ENCODE peak calls at places on chromosomes 1 and 21, in nine cellular contexts. One of them, this sample, is unnamed.

GRCh38 chr1:197632000-197632399 is 143.3 kb downstream of the DENND1B start:
- DNase-seq in tibial artery: no peak
- DNase-seq in uterus: no peak
- DNase-seq in osteoblast: no peak
- DNase-seq in Caco-2: no peak
- DNase-seq in dorsolateral prefrontal cortex: no peak
- DNase-seq in fibroblast of the aortic adventitia: no peak
- DNase-seq in GM10248: no peak
- DNase-seq in left lung: no peak
- DNase-seq in this sample: no peak

GRCh38 chr1:94606471-94606870 is 64.9 kb upstream of the F3 start:
- DNase-seq in tibial artery: no peak
- DNase-seq in uterus: no peak
- DNase-seq in osteoblast: no peak
- DNase-seq in Caco-2: no peak
- DNase-seq in dorsolateral prefrontal cortex: no peak
- DNase-seq in fibroblast of the aortic adventitia: no peak
- DNase-seq in GM10248: no peak
- DNase-seq in left lung: no peak
- DNase-seq in this sample: no peak

GRCh38 chr1:44784094-44785026 is 3.6 kb downstream of the BEST4 start:
- DNase-seq in tibial artery: no peak
- DNase-seq in uterus: peak
- DNase-seq in osteoblast: peak
- DNase-seq in Caco-2: no peak
- DNase-seq in dorsolateral prefrontal cortex: no peak
- DNase-seq in fibroblast of the aortic adventitia: no peak
- DNase-seq in GM10248: peak
- DNase-seq in left lung: no peak
- DNase-seq in this sample: no peak

GRCh38 chr1:164735315-164736052 is 176.5 kb downstream of the PBX1 start:
- DNase-seq in tibial artery: no peak
- DNase-seq in uterus: no peak
- DNase-seq in osteoblast: no peak
- DNase-seq in Caco-2: peak
- DNase-seq in dorsolateral prefrontal cortex: peak
- DNase-seq in fibroblast of the aortic adventitia: peak
- DNase-seq in GM10248: no peak
- DNase-seq in left lung: no peak
- DNase-seq in this sample: no peak

GRCh38 chr1:41977329-41977728 is 58.6 kb upstream of the HIVEP3 start:
- DNase-seq in tibial artery: no peak
- DNase-seq in uterus: no peak
- DNase-seq in osteoblast: no peak
- DNase-seq in Caco-2: no peak
- DNase-seq in dorsolateral prefrontal cortex: no peak
- DNase-seq in fibroblast of the aortic adventitia: no peak
- DNase-seq in GM10248: peak
- DNase-seq in left lung: no peak
- DNase-seq in this sample: no peak

GRCh38 chr1:45359882-45360513 is 19.8 kb upstream of the MUTYH start:
- DNase-seq in tibial artery: peak
- DNase-seq in uterus: peak
- DNase-seq in osteoblast: peak
- DNase-seq in Caco-2: no peak
- DNase-seq in dorsolateral prefrontal cortex: peak
- DNase-seq in fibroblast of the aortic adventitia: peak
- DNase-seq in GM10248: no peak
- DNase-seq in left lung: peak
- DNase-seq in this sample: peak

GRCh38 chr1:106937104-106937503 is 119.4 kb upstream of the PRMT6 start:
- DNase-seq in tibial artery: no peak
- DNase-seq in uterus: no peak
- DNase-seq in osteoblast: no peak
- DNase-seq in Caco-2: no peak
- DNase-seq in dorsolateral prefrontal cortex: no peak
- DNase-seq in fibroblast of the aortic adventitia: peak
- DNase-seq in GM10248: no peak
- DNase-seq in left lung: no peak
- DNase-seq in this sample: no peak

GRCh38 chr21:43764576-43765495 is 11.3 kb downstream of the CSTB start:
- DNase-seq in tibial artery: no peak
- DNase-seq in uterus: no peak
- DNase-seq in osteoblast: no peak
- DNase-seq in Caco-2: no peak
- DNase-seq in dorsolateral prefrontal cortex: no peak
- DNase-seq in fibroblast of the aortic adventitia: peak
- DNase-seq in GM10248: no peak
- DNase-seq in left lung: no peak
- DNase-seq in this sample: no peak

GRCh38 chr1:54581621-54582035 is 33.6 kb downstream of the ACOT11 start:
- DNase-seq in tibial artery: peak
- DNase-seq in uterus: peak
- DNase-seq in osteoblast: peak
- DNase-seq in Caco-2: no peak
- DNase-seq in dorsolateral prefrontal cortex: peak
- DNase-seq in fibroblast of the aortic adventitia: peak
- DNase-seq in GM10248: no peak
- DNase-seq in left lung: peak
- DNase-seq in this sample: no peak

GRCh38 chr1:98210064-98210463 is 289.2 kb upstream of the DPYD start:
- DNase-seq in tibial artery: no peak
- DNase-seq in uterus: no peak
- DNase-seq in osteoblast: peak
- DNase-seq in Caco-2: peak
- DNase-seq in dorsolateral prefrontal cortex: no peak
- DNase-seq in fibroblast of the aortic adventitia: peak
- DNase-seq in GM10248: no peak
- DNase-seq in left lung: no peak
- DNase-seq in this sample: no peak

GRCh38 chr1:241837413-241837812 is 10.6 kb upstream of the EXO1 start:
- DNase-seq in tibial artery: no peak
- DNase-seq in uterus: no peak
- DNase-seq in osteoblast: no peak
- DNase-seq in Caco-2: no peak
- DNase-seq in dorsolateral prefrontal cortex: no peak
- DNase-seq in fibroblast of the aortic adventitia: no peak
- DNase-seq in GM10248: no peak
- DNase-seq in left lung: no peak
- DNase-seq in this sample: no peak

GRCh38 chr1:175045097-175045496 is 21.9 kb upstream of the MRPS14 start:
- DNase-seq in tibial artery: no peak
- DNase-seq in uterus: no peak
- DNase-seq in osteoblast: no peak
- DNase-seq in Caco-2: no peak
- DNase-seq in dorsolateral prefrontal cortex: no peak
- DNase-seq in fibroblast of the aortic adventitia: no peak
- DNase-seq in GM10248: no peak
- DNase-seq in left lung: no peak
- DNase-seq in this sample: no peak

GRCh38 chr1:245090491-245091090 is 64.2 kb upstream of the KIF26B start:
- DNase-seq in tibial artery: no peak
- DNase-seq in uterus: no peak
- DNase-seq in osteoblast: no peak
- DNase-seq in Caco-2: no peak
- DNase-seq in dorsolateral prefrontal cortex: no peak
- DNase-seq in fibroblast of the aortic adventitia: no peak
- DNase-seq in GM10248: no peak
- DNase-seq in left lung: no peak
- DNase-seq in this sample: no peak

DNA sequence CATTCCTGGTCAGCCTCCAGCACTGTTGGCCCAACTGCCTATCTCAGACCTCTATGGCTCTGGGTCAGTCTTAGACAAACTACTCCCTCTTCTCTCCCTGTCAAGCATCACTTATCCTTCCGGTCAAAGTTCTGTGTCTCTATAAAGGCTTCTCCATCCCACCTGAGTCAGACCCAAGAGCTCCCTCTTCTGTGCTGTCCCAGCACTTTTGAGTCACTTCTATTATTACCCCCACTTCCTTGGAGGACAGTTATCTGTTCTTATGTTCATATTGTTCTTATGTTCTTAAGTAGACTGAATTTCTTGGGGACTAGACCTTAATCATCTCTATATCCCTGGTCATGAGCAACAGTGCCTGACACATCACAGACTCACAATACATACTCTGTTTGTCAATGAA is 29.2 kb upstream of the IL10 start:
- DNase-seq in tibial artery: no peak
- DNase-seq in uterus: no peak
- DNase-seq in osteoblast: no peak
- DNase-seq in Caco-2: peak
- DNase-seq in dorsolateral prefrontal cortex: no peak
- DNase-seq in fibroblast of the aortic adventitia: no peak
- DNase-seq in GM10248: no peak
- DNase-seq in left lung: no peak
- DNase-seq in this sample: no peak
- TF ChIP-seq CTCF in tibial artery: no peak
- TF ChIP-seq CTCF in uterus: no peak
- TF ChIP-seq CTCF in osteoblast: no peak
- TF ChIP-seq CTCF in Caco-2: peak
- TF ChIP-seq CTCF in dorsolateral prefrontal cortex: no peak
- TF ChIP-seq CTCF in fibroblast of the aortic adventitia: no peak
- TF ChIP-seq CTCF in GM10248: peak
- TF ChIP-seq CTCF in left lung: no peak
- TF ChIP-seq CTCF in this sample: no peak

GRCh38 chr1:26203642-26204318 is 13.4 kb downstream of the CATSPER4 start:
- DNase-seq in tibial artery: no peak
- DNase-seq in uterus: no peak
- DNase-seq in osteoblast: no peak
- DNase-seq in Caco-2: no peak
- DNase-seq in dorsolateral prefrontal cortex: no peak
- DNase-seq in fibroblast of the aortic adventitia: no peak
- DNase-seq in GM10248: no peak
- DNase-seq in left lung: no peak
- DNase-seq in this sample: no peak
- TF ChIP-seq CTCF in tibial artery: no peak
- TF ChIP-seq CTCF in uterus: no peak
- TF ChIP-seq CTCF in osteoblast: no peak
- TF ChIP-seq CTCF in Caco-2: no peak
- TF ChIP-seq CTCF in dorsolateral prefrontal cortex: no peak
- TF ChIP-seq CTCF in fibroblast of the aortic adventitia: no peak
- TF ChIP-seq CTCF in GM10248: no peak
- TF ChIP-seq CTCF in left lung: no peak
- TF ChIP-seq CTCF in this sample: no peak

DNA sequence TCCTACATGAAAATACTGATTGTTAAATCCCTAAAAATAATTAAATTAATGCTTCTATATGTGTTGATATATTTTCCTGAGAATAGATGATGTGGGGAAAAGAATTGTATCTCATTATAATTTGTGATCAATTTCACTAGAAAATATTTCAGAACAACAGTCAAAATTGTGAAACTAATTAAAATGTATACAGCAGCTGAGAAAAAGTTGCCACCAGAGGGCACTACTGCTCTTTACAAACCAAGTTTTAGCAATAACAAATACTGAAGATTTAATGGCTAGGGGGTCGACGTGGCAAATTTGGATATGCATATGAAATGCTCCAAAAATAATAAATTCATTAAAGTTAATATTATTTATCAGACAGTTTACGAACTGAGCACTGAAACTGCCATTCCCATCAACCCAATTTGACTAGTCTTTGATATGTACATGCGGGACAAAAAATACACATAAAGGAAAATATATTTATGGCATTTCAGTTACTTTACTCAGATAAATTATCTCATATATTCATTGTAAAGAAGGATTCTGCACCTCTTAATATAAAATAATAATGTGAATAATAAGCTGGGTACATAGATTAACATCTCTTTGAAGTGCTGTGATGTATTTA is 96.3 kb upstream of the TMPRSS15 start:
- DNase-seq in tibial artery: peak
- DNase-seq in uterus: no peak
- DNase-seq in osteoblast: no peak
- DNase-seq in Caco-2: peak
- DNase-seq in dorsolateral prefrontal cortex: peak
- DNase-seq in fibroblast of the aortic adventitia: peak
- DNase-seq in GM10248: no peak
- DNase-seq in left lung: no peak
- DNase-seq in this sample: peak
- TF ChIP-seq CTCF in tibial artery: peak
- TF ChIP-seq CTCF in uterus: no peak
- TF ChIP-seq CTCF in osteoblast: peak
- TF ChIP-seq CTCF in Caco-2: peak
- TF ChIP-seq CTCF in dorsolateral prefrontal cortex: peak
- TF ChIP-seq CTCF in fibroblast of the aortic adventitia: peak
- TF ChIP-seq CTCF in GM10248: peak
- TF ChIP-seq CTCF in left lung: peak
- TF ChIP-seq CTCF in this sample: peak

GRCh38 chr1:5993553-5994510 is 1.6 kb upstream of the NPHP4 start:
- DNase-seq in tibial artery: no peak
- DNase-seq in uterus: no peak
- DNase-seq in osteoblast: peak
- DNase-seq in Caco-2: peak
- DNase-seq in dorsolateral prefrontal cortex: no peak
- DNase-seq in fibroblast of the aortic adventitia: no peak
- DNase-seq in GM10248: no peak
- DNase-seq in left lung: no peak
- DNase-seq in this sample: no peak
- TF ChIP-seq CTCF in tibial artery: no peak
- TF ChIP-seq CTCF in uterus: no peak
- TF ChIP-seq CTCF in osteoblast: no peak
- TF ChIP-seq CTCF in Caco-2: no peak
- TF ChIP-seq CTCF in dorsolateral prefrontal cortex: no peak
- TF ChIP-seq CTCF in fibroblast of the aortic adventitia: no peak
- TF ChIP-seq CTCF in GM10248: no peak
- TF ChIP-seq CTCF in left lung: no peak
- TF ChIP-seq CTCF in this sample: no peak

DNA sequence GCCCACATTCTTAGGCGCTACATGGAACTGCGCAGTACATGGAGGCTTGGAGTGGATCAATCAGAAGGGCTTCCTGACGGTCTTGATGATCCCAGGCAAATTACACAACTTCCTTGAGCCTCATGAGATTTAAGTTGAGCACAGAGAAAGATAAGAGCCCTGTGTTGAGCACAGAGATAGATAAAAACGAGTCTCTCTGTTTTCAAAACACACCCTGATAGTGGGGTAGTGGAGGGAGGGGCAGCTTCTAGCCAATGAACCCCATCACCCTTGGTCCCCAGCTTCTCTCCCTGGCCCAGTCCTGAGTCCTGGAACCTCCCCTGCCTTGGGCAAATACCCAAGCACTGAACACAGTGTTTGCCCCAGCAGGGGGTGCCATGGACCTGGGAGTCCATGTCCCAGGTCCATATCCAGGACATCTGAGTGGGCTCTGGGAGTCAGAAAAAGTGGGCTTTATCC is 9.1 kb downstream of the POU3F1 start:
- DNase-seq in tibial artery: no peak
- DNase-seq in uterus: no peak
- DNase-seq in osteoblast: peak
- DNase-seq in Caco-2: no peak
- DNase-seq in dorsolateral prefrontal cortex: no peak
- DNase-seq in fibroblast of the aortic adventitia: peak
- DNase-seq in GM10248: no peak
- DNase-seq in left lung: no peak
- DNase-seq in this sample: no peak
- TF ChIP-seq CTCF in tibial artery: no peak
- TF ChIP-seq CTCF in uterus: no peak
- TF ChIP-seq CTCF in osteoblast: peak
- TF ChIP-seq CTCF in Caco-2: no peak
- TF ChIP-seq CTCF in dorsolateral prefrontal cortex: no peak
- TF ChIP-seq CTCF in fibroblast of the aortic adventitia: no peak
- TF ChIP-seq CTCF in GM10248: peak
- TF ChIP-seq CTCF in left lung: no peak
- TF ChIP-seq CTCF in this sample: peak

GRCh38 chr1:212315907-212316306 is 30.7 kb downstream of the PPP2R5A start:
- DNase-seq in tibial artery: no peak
- DNase-seq in uterus: no peak
- DNase-seq in osteoblast: no peak
- DNase-seq in Caco-2: no peak
- DNase-seq in dorsolateral prefrontal cortex: peak
- DNase-seq in fibroblast of the aortic adventitia: peak
- DNase-seq in GM10248: no peak
- DNase-seq in left lung: no peak
- DNase-seq in this sample: no peak
- TF ChIP-seq CTCF in tibial artery: peak
- TF ChIP-seq CTCF in uterus: peak
- TF ChIP-seq CTCF in osteoblast: peak
- TF ChIP-seq CTCF in Caco-2: no peak
- TF ChIP-seq CTCF in dorsolateral prefrontal cortex: peak
- TF ChIP-seq CTCF in fibroblast of the aortic adventitia: peak
- TF ChIP-seq CTCF in GM10248: no peak
- TF ChIP-seq CTCF in left lung: no peak
- TF ChIP-seq CTCF in this sample: no peak